ENCODE peak calls at places on chromosome 6, in six cellular contexts. U is astrocyte of the spinal cord, K is left lung, H is testis, J is fibroblast of lung, Y is NB4. G is an unnamed sample.

GRCh38 chr6:32559747-32560146 is 29.7 kb upstream of the HLA-DRB5 start:
- DNase-seq in U (no peak), K (no peak), H (no peak), J (no peak), Y (no peak), G (no peak)

GRCh38 chr6:116465246-116465645 is 4.1 kb downstream of the CALHM6 start:
- DNase-seq in U (no peak), K (peak), H (no peak), J (no peak), Y (peak), G (no peak)

GRCh38 chr6:138346302-138347195 is 31.2 kb upstream of the SMIM28 start:
- DNase-seq in U (peak), K (no peak), H (no peak), J (peak), Y (no peak), G (peak)

GRCh38 chr6:30774701-30775100 is 30.4 kb upstream of the IER3 start:
- DNase-seq in U (no peak), K (no peak), H (no peak), J (no peak), Y (no peak), G (no peak)

GRCh38 chr6:125273965-125274364 is 27.8 kb downstream of the HDDC2 start:
- DNase-seq in U (peak), K (no peak), H (no peak), J (peak), Y (no peak), G (peak)

GRCh38 chr6:164477126-164477525 is 832.3 kb downstream of the C6orf118 start:
- DNase-seq in U (peak), K (no peak), H (no peak), J (peak), Y (no peak), G (no peak)

GRCh38 chr6:105769987-105770386 is 316.1 kb upstream of the PRDM1 start:
- DNase-seq in U (no peak), K (no peak), H (no peak), J (peak), Y (no peak), G (peak)

GRCh38 chr6:47897233-47897632 is 115.4 kb downstream of the OPN5 start:
- DNase-seq in U (peak), K (no peak), H (no peak), J (peak), Y (no peak), G (peak)

GRCh38 chr6:26284537-26285142 is 80.4 kb upstream of the BTN3A2 start:
- DNase-seq in U (peak), K (peak), H (peak), J (peak), Y (peak), G (peak)

GRCh38 chr6:127634178-127634577 is 57.2 kb downstream of the C6orf58 start:
- DNase-seq in U (no peak), K (no peak), H (no peak), J (no peak), Y (no peak), G (no peak)

GRCh38 chr6:12039540-12040459 is 27.7 kb downstream of the HIVEP1 start:
- DNase-seq in U (no peak), K (no peak), H (no peak), J (no peak), Y (no peak), G (no peak)

GRCh38 chr6:72787521-72788031 is 165.7 kb downstream of the KCNQ5 start:
- DNase-seq in U (peak), K (no peak), H (no peak), J (peak), Y (no peak), G (peak)

GRCh38 chr6:140355476-140355875 is 981.0 kb upstream of the CITED2 start:
- DNase-seq in U (no peak), K (no peak), H (no peak), J (no peak), Y (no peak), G (no peak)

GRCh38 chr6:6270948-6271347 is 49.5 kb downstream of the F13A1 start:
- DNase-seq in U (no peak), K (no peak), H (no peak), J (no peak), Y (no peak), G (no peak)

GRCh38 chr6:40395698-40396076 is 191.5 kb downstream of the LRFN2 start:
- DNase-seq in U (no peak), K (no peak), H (no peak), J (no peak), Y (no peak), G (no peak)

GRCh38 chr6:4603291-4603690 is 172.9 kb upstream of the CDYL start:
- DNase-seq in U (peak), K (no peak), H (peak), J (peak), Y (peak), G (peak)

GRCh38 chr6:39378175-39378889 is 55.8 kb upstream of the KCNK16 start:
- DNase-seq in U (no peak), K (no peak), H (no peak), J (no peak), Y (no peak), G (no peak)

GRCh38 chr6:169326067-169326799 is 72.6 kb upstream of the THBS2 start:
- DNase-seq in U (peak), K (peak), H (no peak), J (peak), Y (peak), G (peak)

GRCh38 chr6:169324661-169325459 is 71.2 kb upstream of the THBS2 start:
- DNase-seq in U (no peak), K (no peak), H (no peak), J (no peak), Y (no peak), G (no peak)

GRCh38 chr6:169324086-169324485 is 70.4 kb upstream of the THBS2 start:
- DNase-seq in U (no peak), K (no peak), H (no peak), J (no peak), Y (no peak), G (no peak)

GRCh38 chr6:169332250-169332649 is 78.6 kb upstream of the THBS2 start:
- DNase-seq in U (no peak), K (peak), H (no peak), J (no peak), Y (no peak), G (no peak)

DNA sequence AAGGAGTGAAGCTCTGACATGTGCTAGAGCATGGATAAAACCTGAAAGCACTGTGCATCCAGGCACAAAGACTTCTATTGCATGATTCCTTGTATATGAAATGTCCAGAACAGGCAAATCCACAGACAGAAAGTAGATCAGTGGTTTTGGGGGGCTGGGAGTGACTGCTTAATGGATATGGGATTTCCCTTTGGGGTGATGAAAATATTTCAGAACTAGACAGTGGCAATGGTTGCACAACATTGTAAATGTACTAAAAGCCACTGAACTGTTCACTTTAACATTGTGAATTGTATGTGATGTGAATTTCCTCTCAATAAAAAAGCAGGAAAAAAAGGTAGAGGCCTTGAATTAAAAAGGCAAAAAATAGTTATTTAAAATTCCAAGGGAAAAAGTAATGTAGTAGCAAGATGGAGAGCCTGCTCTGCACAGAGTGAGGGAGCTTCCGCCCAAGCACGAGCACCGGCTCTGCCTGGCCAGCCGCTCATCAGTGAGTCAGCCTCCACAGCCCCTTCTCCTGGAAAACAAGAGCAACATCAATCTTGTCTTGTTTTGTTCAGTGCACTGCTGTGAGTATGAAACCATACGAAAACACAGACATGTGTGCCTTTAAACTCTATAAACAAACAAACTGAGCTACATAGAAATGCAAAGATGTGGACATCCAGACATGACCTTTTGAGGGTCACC is 74.6 kb upstream of the THBS2 start:
- DNase-seq in U (peak), K (peak), H (no peak), J (peak), Y (peak), G (peak)
- TF ChIP-seq CTCF in U (no peak), K (no peak), H (no peak), J (no peak), Y (no peak), G (no peak)

DNA sequence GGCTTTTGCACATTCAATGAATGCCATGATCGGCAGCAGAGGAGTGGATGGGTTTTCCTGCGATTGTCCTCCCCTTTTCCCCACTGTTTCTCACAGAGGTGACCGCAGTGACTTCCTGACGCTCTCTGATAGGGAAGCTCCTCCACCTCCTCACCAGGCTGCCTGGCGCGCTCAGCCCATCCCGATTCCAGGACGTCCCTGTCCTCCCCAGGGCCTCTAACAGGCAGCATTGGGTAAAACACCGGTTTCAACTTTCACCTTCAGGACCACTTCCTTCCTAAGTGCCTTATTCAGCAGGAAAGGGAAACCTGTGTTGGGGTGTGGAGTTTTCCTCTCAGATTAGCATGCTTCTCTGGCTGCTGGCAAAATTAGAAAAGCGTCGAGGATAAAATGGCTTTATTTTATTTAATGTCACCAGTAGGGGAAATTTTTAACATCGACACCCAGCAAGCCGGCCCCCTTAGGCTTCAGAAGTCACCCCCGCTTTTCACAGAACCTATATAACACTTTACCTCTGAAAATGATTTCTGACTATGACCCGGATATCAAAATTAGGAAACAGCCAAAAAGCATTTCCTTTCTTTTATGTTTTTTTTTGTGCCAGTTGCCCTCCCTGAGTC is 570.4 kb upstream of the GJE1 start:
- DNase-seq in U (no peak), K (peak), H (peak), J (peak), Y (peak), G (no peak)
- H3K4me3 ChIP-seq in U (no peak), K (peak), H (peak), J (no peak), Y (peak), G (no peak)

DNA sequence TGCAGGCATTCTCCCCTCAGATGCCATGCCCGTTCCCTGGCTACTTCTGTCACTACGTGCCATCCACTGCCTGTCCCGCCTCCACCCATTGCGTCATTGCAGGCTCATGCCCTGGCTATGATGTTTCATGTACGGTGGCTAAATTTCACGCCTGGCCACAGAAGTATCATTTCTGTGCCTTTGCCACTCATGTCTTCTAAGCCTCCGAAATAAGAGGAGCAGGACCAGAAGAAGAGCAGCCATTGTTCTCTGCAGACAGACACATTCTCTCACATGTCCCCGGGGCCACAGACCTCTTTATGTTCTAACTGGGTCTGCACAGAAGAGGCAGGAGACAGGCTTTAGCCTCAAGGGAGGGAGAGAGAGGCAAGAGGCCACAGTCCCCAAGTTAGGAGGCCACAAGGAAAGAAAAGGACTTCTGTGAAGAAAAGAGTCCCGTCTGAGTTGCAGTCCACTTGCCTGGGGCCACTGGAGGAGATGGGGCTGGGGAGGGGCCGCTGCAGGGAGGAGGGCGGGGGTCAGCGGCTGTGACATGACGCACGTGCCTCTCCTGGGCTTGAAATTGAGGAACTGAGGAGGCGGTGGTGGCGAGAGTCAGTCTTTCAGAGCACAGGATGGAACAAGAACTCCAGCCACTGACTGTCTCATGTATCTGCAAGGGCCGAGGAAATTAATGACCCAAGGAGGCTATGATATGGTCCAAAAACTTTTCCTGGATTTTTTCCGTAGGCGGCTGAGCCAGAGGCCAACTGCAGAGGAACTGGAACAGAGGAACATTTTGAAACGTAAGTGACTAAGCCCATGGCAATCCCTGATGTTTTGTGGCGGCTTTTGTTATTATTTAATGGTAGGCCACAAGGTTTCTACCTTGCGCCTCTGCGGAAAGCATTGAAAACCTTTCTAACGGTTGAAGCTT is 55.9 kb downstream of the TBC1D7 start:
- DNase-seq in U (no peak), K (peak), H (peak), J (peak), Y (peak), G (no peak)
- TF ChIP-seq CTCF in U (no peak), K (no peak), H (no peak), J (no peak), Y (peak), G (no peak)

GRCh38 chr6:46771556-46771955 is 21.6 kb upstream of the MEP1A start:
- DNase-seq in U (no peak), K (no peak), H (no peak), J (no peak), Y (peak), G (no peak)
- H3K4me3 ChIP-seq in U (no peak), K (no peak), H (no peak), J (no peak), Y (no peak), G (no peak)

DNA sequence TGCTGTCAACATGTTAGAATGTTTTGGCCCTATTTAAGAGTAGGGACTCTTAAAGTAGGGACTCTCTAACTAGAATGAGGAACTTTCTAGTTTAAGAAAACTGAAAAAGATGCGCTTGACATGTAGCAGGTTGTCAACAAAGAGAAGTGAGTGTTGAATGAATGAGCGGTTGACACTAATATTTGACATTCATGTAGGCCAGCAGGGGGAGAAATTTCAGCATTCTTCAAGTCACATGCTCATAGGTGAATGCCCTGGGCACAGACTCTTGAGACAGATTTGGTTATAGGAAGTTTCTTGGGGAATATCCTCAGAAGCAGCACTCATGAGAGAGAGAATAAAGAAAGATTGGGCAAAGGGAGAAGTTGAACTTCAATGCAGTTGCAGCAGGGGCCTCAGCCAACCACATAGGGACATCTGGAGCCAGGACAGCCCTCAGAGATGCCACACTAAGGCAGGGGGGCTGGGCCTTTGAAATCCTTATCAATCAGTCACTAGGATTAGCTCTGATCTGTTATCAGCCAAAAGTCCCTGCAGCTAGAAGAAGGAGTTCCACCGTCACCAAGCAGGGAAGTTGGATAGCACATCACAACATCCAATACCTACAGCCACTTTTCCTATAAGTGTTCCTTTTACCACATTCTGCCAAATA is 145.1 kb upstream of the FKBP1C start:
- DNase-seq in U (no peak), K (no peak), H (no peak), J (no peak), Y (peak), G (peak)
- TF ChIP-seq CTCF in U (no peak), K (no peak), H (no peak), J (no peak), Y (peak), G (peak)

GRCh38 chr6:145814035-145814500 is 527 bp downstream of the FBXO30 start:
- DNase-seq in U (peak), K (no peak), H (peak), J (peak), Y (peak), G (peak)

GRCh38 chr6:145809785-145810184 is 4.8 kb downstream of the FBXO30 start:
- DNase-seq in U (no peak), K (no peak), H (no peak), J (peak), Y (no peak), G (peak)

GRCh38 chr6:145809211-145809610 is 5.4 kb downstream of the FBXO30 start:
- DNase-seq in U (no peak), K (no peak), H (no peak), J (no peak), Y (no peak), G (no peak)

GRCh38 chr6:145813285-145814034 is 1.1 kb downstream of the FBXO30 start:
- DNase-seq in U (peak), K (no peak), H (no peak), J (peak), Y (peak), G (peak)

DNA sequence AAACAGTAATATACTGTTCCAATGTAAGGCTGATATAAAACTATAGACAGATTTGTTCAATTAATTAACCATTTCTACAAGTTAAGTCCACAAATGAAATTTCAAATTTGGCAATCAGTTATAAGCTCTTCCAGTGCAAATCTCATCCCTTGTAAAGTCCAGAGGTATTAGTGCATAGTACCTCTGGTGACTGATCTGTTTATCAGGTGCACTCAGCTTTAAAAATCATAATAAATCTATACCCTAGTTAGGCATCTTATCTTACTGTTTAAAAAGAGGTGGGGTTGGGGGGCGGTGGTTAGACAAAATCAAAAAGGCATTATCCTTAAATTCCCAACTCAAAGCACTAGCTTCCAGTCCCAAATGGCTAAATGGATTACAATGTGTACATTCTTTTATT is 2.9 kb downstream of the FBXO30 start:
- DNase-seq in U (no peak), K (no peak), H (no peak), J (no peak), Y (no peak), G (no peak)
- H3K4me3 ChIP-seq in U (no peak), K (no peak), H (no peak), J (no peak), Y (no peak), G (no peak)

GRCh38 chr6:10532392-10532791 is 11.2 kb downstream of the GCNT2 start:
- DNase-seq in U (no peak), K (no peak), H (no peak), J (no peak), Y (no peak), G (no peak)
- TF ChIP-seq CTCF in U (no peak), K (no peak), H (no peak), J (no peak), Y (no peak), G (no peak)

GRCh38 chr6:29251741-29252140 is 49.8 kb upstream of the OR14J1 start:
- DNase-seq in U (no peak), K (no peak), H (no peak), J (no peak), Y (no peak), G (no peak)
- H3K4me3 ChIP-seq in U (no peak), K (no peak), H (no peak), J (no peak), Y (no peak), G (no peak)

GRCh38 chr6:8539446-8539845 is 104.1 kb upstream of the SLC35B3 start:
- DNase-seq in U (peak), K (no peak), H (no peak), J (peak), Y (peak), G (peak)
- TF ChIP-seq CTCF in U (peak), K (no peak), H (no peak), J (no peak), Y (no peak), G (peak)

G was measured in epithelial cell of esophagus.